ENCODE peak calls at places on chromosomes 16 and 17, in four cellular contexts. K is stimulated activated naive CD4-positive, alpha-beta T cell treated with Interleukin-2 at 50 U/mL for 16 hours; I is amygdala; A is Calu3. D is an unnamed sample.
A peak's percentile ranks its signal among the peaks of the same experiment; 100 is the strongest.

GRCh38 chr16:89335803-89336485 is 118.4 kb downstream of the ZNF778 start:
- DNase-seq in K (no peak), I (no peak), A (no peak), D (no peak)

GRCh38 chr17:71412803-71413202 is 708.0 kb upstream of the SOX9 start:
- DNase-seq in K (no peak), I (no peak), A (peak; percentile 55), D (no peak)

GRCh38 chr16:75420987-75421819 is 12.1 kb downstream of the CFDP1 start:
- DNase-seq in K (no peak), I (no peak), A (peak; percentile 62), D (no peak)

GRCh38 chr16:68503334-68503733 is 35.8 kb upstream of the ZFP90 start:
- DNase-seq in K (no peak), I (no peak), A (no peak), D (no peak)

GRCh38 chr16:27999687-28000086 is 63.8 kb downstream of the GSG1L start:
- DNase-seq in K (no peak), I (no peak), A (no peak), D (no peak)

GRCh38 chr17:68734911-68735310 is 133.7 kb upstream of the FAM20A start:
- DNase-seq in K (no peak), I (no peak), A (no peak), D (no peak)

GRCh38 chr17:64583055-64583454 is 76.3 kb downstream of the CEP95 start:
- DNase-seq in K (no peak), I (no peak), A (no peak), D (no peak)

GRCh38 chr17:76395980-76396379 is 11.6 kb downstream of the SPHK1 start:
- DNase-seq in K (no peak), I (no peak), A (no peak), D (no peak)

GRCh38 chr17:60149691-60150582 is at the start of gene CA4:
- DNase-seq in K (no peak), I (no peak), A (no peak), D (no peak)

GRCh38 chr16:85010446-85010930 is 847 bp downstream of the ZDHHC7 start:
- DNase-seq in K (no peak), I (no peak), A (no peak), D (no peak)

GRCh38 chr16:62280556-62280955 is 244.3 kb upstream of the CDH8 start:
- DNase-seq in K (no peak), I (no peak), A (no peak), D (no peak)

GRCh38 chr17:55487727-55488436 is 23.4 kb downstream of the SMIM36 start:
- DNase-seq in K (no peak), I (no peak), A (no peak), D (no peak)

D was measured in vagina.